ENCODE peak calls at places on chromosomes 4 and X, in ten cellular contexts. K, L, J, H, S, G, R, U, T and N are unnamed samples.

GRCh38 chrX:28625223-28625622 is 38.0 kb downstream of the IL1RAPL1 start:
- DNase-seq in R (no peak), G (no peak), K (no peak), S (no peak), T (no peak), J (no peak), U (no peak), L (no peak), H (no peak), N (no peak)

GRCh38 chr4:57193164-57193810 is 83.1 kb upstream of the IGFBP7 start:
- DNase-seq in L (no peak), U (no peak), H (no peak), T (no peak), G (no peak), S (no peak), K (no peak), J (no peak), R (no peak), N (no peak)

GRCh38 chr4:34138385-34138784 is 2105.9 kb downstream of the ARAP2 start:
- DNase-seq in H (no peak), U (no peak), K (no peak), J (no peak), R (no peak), S (no peak), G (no peak), T (no peak), L (no peak), N (no peak)

GRCh38 chr4:139553751-139554670 is 2.0 kb downstream of the SETD7 start:
- DNase-seq in K (no peak), L (no peak), H (no peak), S (no peak), T (no peak), R (no peak), G (no peak), U (no peak), J (no peak), N (no peak)

GRCh38 chrX:14032383-14032782 is 2.7 kb upstream of the GEMIN8 start:
- DNase-seq in S (no peak), R (peak; percentile 69), K (peak; percentile 44), L (no peak), T (peak; percentile 20), H (no peak), U (no peak), G (no peak), J (peak; percentile 74), N (no peak)

GRCh38 chrX:80335062-80335830 is 85.0 kb upstream of the TENT5D start:
- DNase-seq in T (no peak), R (peak; percentile 2), J (peak; percentile 8), U (peak; percentile 29), S (peak; percentile 84), H (no peak), K (peak; percentile 48), G (no peak), L (peak; percentile 39), N (peak; percentile 84)

GRCh38 chr4:140238353-140239041 is 84.5 kb upstream of the MAML3 start:
- DNase-seq in H (peak; percentile 91), S (peak; percentile 95), T (no peak), G (no peak), L (peak; percentile 89), J (peak; percentile 84), K (peak; percentile 95), R (peak; percentile 90), U (peak; percentile 94), N (peak; percentile 74)

GRCh38 chr4:174435981-174436776 is 86.1 kb downstream of the HPGD start:
- DNase-seq in L (no peak), U (no peak), S (no peak), T (no peak), H (no peak), G (no peak), J (no peak), R (no peak), K (no peak), N (no peak)

GRCh38 chr4:75895744-75896314 is 6.4 kb downstream of the PPEF2 start:
- DNase-seq in U (no peak), H (no peak), T (no peak), S (peak; percentile 10), J (no peak), K (no peak), G (no peak), L (no peak), R (peak; percentile 45), N (no peak)

GRCh38 chr4:107719927-107720722 is at the start of gene PAPSS1:
- DNase-seq in R (peak; percentile 98), K (peak; percentile 98), U (peak; percentile 97), H (peak; percentile 98), S (peak; percentile 99), L (peak; percentile 99), G (peak; percentile 91), J (peak; percentile 94), T (peak; percentile 91), N (peak; percentile 96)

GRCh38 chr4:54209617-54210016 is 19.5 kb upstream of the PDGFRA start:
- DNase-seq in L (no peak), J (no peak), H (no peak), R (no peak), T (no peak), K (no peak), U (no peak), G (no peak), S (no peak), N (no peak)

GRCh38 chr4:90030953-90031352 is 96.2 kb upstream of the CCSER1 start:
- DNase-seq in J (no peak), G (no peak), S (no peak), H (no peak), R (no peak), L (no peak), U (no peak), T (no peak), K (peak; percentile 22), N (no peak)
- TF ChIP-seq CTCF in J (no peak), G (no peak), S (no peak), H (no peak), R (no peak), L (no peak), U (no peak), T (no peak), K (peak; percentile 61), N (no peak)

GRCh38 chr4:183455431-183456145 is 11.2 kb downstream of the CDKN2AIP start:
- DNase-seq in S (no peak), G (no peak), L (no peak), U (no peak), T (no peak), H (no peak), J (no peak), K (no peak), R (no peak), N (no peak)
- TF ChIP-seq CTCF in S (no peak), G (no peak), L (no peak), U (no peak), T (no peak), H (no peak), J (no peak), K (no peak), R (no peak), N (no peak)

GRCh38 chrX:35016051-35016450 is 73.5 kb downstream of the FAM47B start:
- DNase-seq in L (no peak), S (no peak), H (no peak), G (no peak), R (no peak), K (no peak), T (no peak), J (no peak), U (no peak), N (no peak)
- TF ChIP-seq CTCF in L (no peak), S (no peak), H (no peak), G (no peak), R (no peak), K (no peak), T (no peak), J (no peak), U (no peak), N (no peak)

DNA sequence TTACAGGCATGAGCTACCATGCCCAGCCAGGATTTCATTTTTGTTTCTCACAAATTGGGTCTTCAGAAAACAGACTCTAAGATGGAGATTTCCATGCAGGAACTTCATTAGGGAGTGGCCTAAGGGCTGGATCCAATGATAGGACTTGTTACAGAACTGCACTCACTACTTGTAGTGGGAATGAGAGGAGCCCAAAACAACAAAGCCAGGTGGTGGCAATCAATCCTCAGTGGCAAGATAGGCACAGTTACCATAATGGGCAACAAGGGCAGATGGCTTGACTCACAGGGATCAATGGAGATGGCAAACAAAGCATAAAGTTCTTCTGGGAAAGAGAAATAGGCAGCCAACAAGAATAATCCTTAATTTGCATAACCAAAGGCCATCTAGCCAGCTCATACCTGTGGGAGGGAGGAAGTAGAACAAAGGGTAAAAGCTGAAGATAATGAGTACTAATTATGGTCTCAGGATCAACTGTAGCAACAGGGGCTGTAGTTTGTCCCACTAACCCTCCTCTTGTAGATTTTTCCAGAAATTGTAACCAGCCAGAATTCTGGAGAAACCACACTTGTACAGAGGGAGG is 72.8 kb upstream of the MAPK10 start:
- DNase-seq in S (no peak), R (no peak), G (no peak), L (no peak), T (no peak), K (no peak), U (no peak), J (no peak), H (no peak), N (no peak)
- TF ChIP-seq CTCF in S (no peak), R (no peak), G (no peak), L (no peak), T (no peak), K (no peak), U (no peak), J (no peak), H (no peak), N (no peak)

DNA sequence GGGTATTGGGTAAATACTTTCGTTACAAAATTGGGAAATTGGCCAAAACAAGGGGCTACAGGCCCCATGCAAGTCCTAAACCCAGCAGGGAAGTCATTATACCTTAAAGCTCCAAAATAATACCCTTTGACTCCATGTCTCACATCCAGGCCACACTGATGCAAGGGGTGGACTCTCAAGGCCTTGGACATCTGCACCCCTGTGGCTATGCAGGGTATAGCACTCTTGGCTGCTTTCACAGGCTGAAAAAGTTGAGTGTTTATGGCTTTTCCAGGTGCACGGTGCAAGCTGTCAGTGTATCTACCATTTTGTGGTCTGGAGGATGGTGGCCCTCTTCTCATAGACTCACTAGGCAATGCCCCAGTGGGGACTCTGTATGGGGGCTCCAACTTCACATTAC is 326.5 kb downstream of the TEX13C start:
- DNase-seq in T (no peak), U (no peak), K (no peak), H (no peak), R (no peak), G (no peak), S (no peak), L (no peak), J (no peak), N (peak; percentile 16)
- TF ChIP-seq CTCF in T (no peak), U (no peak), K (no peak), H (no peak), R (no peak), G (peak; percentile 29), S (no peak), L (no peak), J (no peak), N (peak; percentile 18)

GRCh38 chr4:84529169-84529751 is 30.2 kb upstream of the NKX6-1 start:
- DNase-seq in H (no peak), T (no peak), S (no peak), J (no peak), K (no peak), L (no peak), U (no peak), R (peak; percentile 39), G (no peak), N (no peak)
- TF ChIP-seq CTCF in H (no peak), T (no peak), S (no peak), J (peak; percentile 54), K (peak; percentile 63), L (peak; percentile 50), U (peak; percentile 33), R (peak; percentile 70), G (peak; percentile 83), N (peak; percentile 87)